ENCODE peak calls at places on chromosomes 7 and 10, in ten cellular contexts. A is naive thymus-derived CD8-positive, alpha-beta T cell; X is HFFc6; Y is caudate nucleus; L is mucosa of descending colon; S is RPMI8226; V is fibroblast of pulmonary artery; C is GM23248; M is mucosa of gallbladder; O is colonic mucosa. Q is an unnamed sample.

GRCh38 chr10:9209105-9209798 is 1154.8 kb downstream of the GATA3 start:
- DNase-seq in A (peak), X (peak), Y (no peak), L (peak), S (peak), V (peak), C (peak), M (peak), O (peak), Q (peak)

GRCh38 chr7:26376208-26376917 is 84.7 kb downstream of the SNX10 start:
- DNase-seq in A (no peak), X (no peak), Y (no peak), L (peak), S (no peak), V (no peak), C (peak), M (no peak), O (peak), Q (no peak)

GRCh38 chr10:80199828-80200227 is 5.5 kb downstream of the ANXA11 start:
- DNase-seq in A (no peak), X (peak), Y (no peak), L (no peak), S (no peak), V (peak), C (peak), M (peak), O (peak), Q (peak)

GRCh38 chr7:5419523-5420107 is 4.0 kb downstream of the TNRC18 start:
- DNase-seq in A (no peak), X (no peak), Y (no peak), L (peak), S (peak), V (no peak), C (peak), M (no peak), O (peak), Q (no peak)

GRCh38 chr10:79264942-79265341 is 82.3 kb upstream of the PPIF start:
- DNase-seq in A (no peak), X (no peak), Y (no peak), L (no peak), S (no peak), V (no peak), C (peak), M (no peak), O (no peak), Q (no peak)

GRCh38 chr10:48455392-48456151 is 149.1 kb downstream of the MAPK8 start:
- DNase-seq in A (no peak), X (no peak), Y (no peak), L (no peak), S (no peak), V (no peak), C (no peak), M (no peak), O (peak), Q (no peak)

GRCh38 chr7:12373580-12374263 is 29.9 kb downstream of the VWDE start:
- DNase-seq in A (no peak), X (no peak), Y (no peak), L (no peak), S (no peak), V (peak), C (no peak), M (no peak), O (no peak), Q (no peak)

GRCh38 chr7:108805808-108806397 is 236.2 kb downstream of the DNAJB9 start:
- DNase-seq in A (no peak), X (peak), Y (no peak), L (no peak), S (peak), V (peak), C (peak), M (no peak), O (no peak), Q (no peak)

GRCh38 chr7:156140896-156141295 is 328.6 kb upstream of the SHH start:
- DNase-seq in A (no peak), X (no peak), Y (no peak), L (no peak), S (no peak), V (no peak), C (no peak), M (no peak), O (no peak), Q (no peak)

GRCh38 chr7:86600506-86601290 is 43.0 kb upstream of the GRM3 start:
- DNase-seq in A (no peak), X (no peak), Y (peak), L (no peak), S (no peak), V (no peak), C (no peak), M (no peak), O (no peak), Q (no peak)

GRCh38 chr10:132793871-132794849 is 8.2 kb upstream of the NKX6-2 start:
- DNase-seq in A (no peak), X (no peak), Y (no peak), L (no peak), S (peak), V (no peak), C (peak), M (no peak), O (no peak), Q (no peak)

GRCh38 chr7:47573758-47574472 is 8.0 kb downstream of the TNS3 start:
- DNase-seq in A (no peak), X (peak), Y (no peak), L (no peak), S (no peak), V (peak), C (peak), M (peak), O (peak), Q (peak)

GRCh38 chr10:60394444-60394843 is 4.8 kb upstream of the ANK3 start:
- DNase-seq in A (no peak), X (no peak), Y (peak), L (no peak), S (no peak), V (no peak), C (no peak), M (no peak), O (no peak), Q (no peak)

GRCh38 chr7:37031571-37032257 is 307.4 kb upstream of the AOAH start:
- DNase-seq in A (no peak), X (peak), Y (peak), L (peak), S (no peak), V (peak), C (peak), M (peak), O (peak), Q (peak)

GRCh38 chr7:44367475-44368030 is 42.2 kb upstream of the CAMK2B start:
- DNase-seq in A (no peak), X (no peak), Y (no peak), L (no peak), S (no peak), V (no peak), C (no peak), M (no peak), O (no peak), Q (no peak)

GRCh38 chr7:82375713-82376112 is 67.9 kb downstream of the CACNA2D1 start:
- DNase-seq in A (no peak), X (no peak), Y (no peak), L (no peak), S (no peak), V (no peak), C (no peak), M (no peak), O (no peak), Q (no peak)

Q was measured in GM04504.